ENCODE peak calls at places on chromosomes 1 and 21, in six cellular contexts. B, T, K, H, G and A are unnamed samples.

GRCh38 chr21:37562920-37563640 is 196.5 kb downstream of the DYRK1A start:
- DNase-seq in B (no peak), T (no peak), K (no peak), H (no peak), G (peak; percentile 21), A (no peak)

GRCh38 chr1:211579434-211580302 is 707 bp upstream of the SLC30A1 start:
- DNase-seq in B (no peak), T (peak; percentile 70), K (no peak), H (peak; percentile 95), G (peak; percentile 61), A (peak; percentile 90)

GRCh38 chr1:247290576-247290975 is 34.7 kb downstream of the VN1R5 start:
- DNase-seq in B (no peak), T (no peak), K (no peak), H (no peak), G (no peak), A (no peak)

GRCh38 chr1:8879348-8880067 is 1.0 kb upstream of the ENO1 start:
- DNase-seq in B (no peak), T (no peak), K (no peak), H (no peak), G (peak; percentile 54), A (no peak)

GRCh38 chr1:171210355-171210754 is 25.3 kb downstream of the FMO2 start:
- DNase-seq in B (no peak), T (no peak), K (no peak), H (no peak), G (peak; percentile 51), A (no peak)

GRCh38 chr1:32894019-32894600 is 7.1 kb downstream of the TMEM54 start:
- DNase-seq in B (no peak), T (no peak), K (no peak), H (peak; percentile 75), G (no peak), A (no peak)

GRCh38 chr1:9119745-9120144 is 9.2 kb downstream of the GPR157 start:
- DNase-seq in B (no peak), T (no peak), K (no peak), H (peak; percentile 28), G (no peak), A (no peak)

GRCh38 chr1:156709743-156710489 is 4.5 kb upstream of the CRABP2 start:
- DNase-seq in B (no peak), T (no peak), K (peak; percentile 77), H (peak; percentile 86), G (peak; percentile 55), A (no peak)

GRCh38 chr1:28296401-28297220 is 32.2 kb upstream of the MED18 start:
- DNase-seq in B (no peak), T (peak; percentile 9), K (no peak), H (peak; percentile 56), G (no peak), A (peak; percentile 79)

GRCh38 chr1:7376676-7377075 is 394.4 kb upstream of the VAMP3 start:
- DNase-seq in B (no peak), T (no peak), K (no peak), H (no peak), G (no peak), A (no peak)

GRCh38 chr1:224995602-224996001 is 66.1 kb downstream of the DNAH14 start:
- DNase-seq in B (no peak), T (no peak), K (no peak), H (no peak), G (no peak), A (no peak)

DNA sequence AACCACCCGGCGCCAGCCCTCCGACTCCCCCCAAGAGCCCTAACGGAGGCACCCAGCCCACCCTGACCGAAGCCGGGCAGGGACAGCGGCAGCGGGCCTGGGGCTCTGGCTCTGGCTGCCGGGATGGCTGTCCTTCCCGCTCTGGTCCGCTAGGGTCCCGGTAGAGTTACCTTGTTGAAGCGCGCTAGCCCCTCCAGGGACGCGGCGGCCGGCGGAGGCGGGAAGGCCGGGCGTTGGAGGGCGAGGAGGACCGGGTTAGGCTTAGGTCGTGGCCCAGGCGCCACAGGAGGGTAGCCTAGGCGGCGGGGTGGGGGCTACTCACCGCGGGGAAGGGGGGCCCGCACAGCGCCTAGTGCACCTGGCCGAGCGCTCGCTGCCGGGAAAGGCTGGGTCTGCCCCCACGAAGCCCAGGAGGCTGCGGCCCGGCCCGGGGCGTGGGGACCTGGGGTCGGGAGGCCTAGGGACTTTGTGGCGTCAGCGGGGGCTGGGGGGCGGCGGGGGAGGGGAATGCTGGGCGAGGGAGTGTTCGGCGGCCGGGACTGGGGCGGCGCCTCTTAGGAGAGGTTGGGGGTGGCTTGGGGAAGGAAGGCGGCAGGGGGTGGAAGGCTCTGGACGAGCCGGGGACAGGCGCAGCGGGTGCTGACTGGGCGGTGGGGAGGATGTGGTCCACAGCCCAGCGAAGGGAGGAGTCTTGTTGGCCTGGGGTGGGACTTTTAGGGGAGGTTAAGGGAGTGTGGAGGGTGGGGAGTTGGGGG is at the start of gene TRIM17:
- DNase-seq in B (no peak), T (peak; percentile 59), K (no peak), H (no peak), G (no peak), A (peak; percentile 82)
- TF ChIP-seq CTCF in B (peak; percentile 50), T (peak; percentile 66), K (peak; percentile 8), H (peak; percentile 10), G (peak; percentile 45), A (peak; percentile 52)

GRCh38 chr1:178908358-178908757 is 37.5 kb upstream of the ANGPTL1 start:
- DNase-seq in B (peak; percentile 70), T (no peak), K (peak; percentile 21), H (no peak), G (no peak), A (no peak)
- TF ChIP-seq CTCF in B (no peak), T (no peak), K (no peak), H (no peak), G (no peak), A (no peak)

DNA sequence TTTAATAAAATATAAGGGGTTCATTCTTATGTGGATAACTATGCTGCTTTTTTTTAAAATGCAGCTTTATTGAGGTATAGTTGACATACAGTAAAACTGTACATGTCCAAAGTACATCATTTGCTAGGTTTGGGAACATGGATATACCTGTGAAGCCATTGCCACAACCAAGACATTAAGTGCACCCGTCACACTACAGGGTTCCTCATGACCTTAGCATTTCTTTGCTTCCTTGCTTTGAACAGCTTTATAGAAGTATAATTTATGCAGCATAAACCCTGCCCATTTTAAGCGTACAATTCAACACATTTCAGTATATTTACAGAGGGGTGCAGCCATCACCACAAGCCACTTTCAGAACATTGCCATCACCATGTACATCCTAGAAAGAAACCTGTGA is 26.3 kb downstream of the FHAD1 start:
- DNase-seq in B (no peak), T (no peak), K (no peak), H (no peak), G (no peak), A (no peak)
- TF ChIP-seq CTCF in B (no peak), T (no peak), K (no peak), H (no peak), G (no peak), A (no peak)

GRCh38 chr1:22038036-22038435 is 14.5 kb upstream of the CDC42 start:
- DNase-seq in B (no peak), T (no peak), K (no peak), H (no peak), G (no peak), A (no peak)

GRCh38 chr1:22041505-22041904 is 11.0 kb upstream of the CDC42 start:
- DNase-seq in B (no peak), T (no peak), K (no peak), H (no peak), G (no peak), A (no peak)

GRCh38 chr1:22037520-22037919 is 15.0 kb upstream of the CDC42 start:
- DNase-seq in B (no peak), T (no peak), K (no peak), H (no peak), G (no peak), A (no peak)

GRCh38 chr1:22043175-22043769 is 9.2 kb upstream of the CDC42 start:
- DNase-seq in B (no peak), T (no peak), K (no peak), H (no peak), G (no peak), A (no peak)

GRCh38 chr1:22039594-22040347 is 12.7 kb upstream of the CDC42 start:
- DNase-seq in B (no peak), T (no peak), K (peak; percentile 68), H (peak; percentile 87), G (no peak), A (no peak)
- TF ChIP-seq CTCF in B (no peak), T (peak; percentile 36), K (no peak), H (no peak), G (no peak), A (no peak)